ENCODE peak calls at places on chromosomes 4 and X, in five cellular contexts. C, T, X, P and O are unnamed samples.

GRCh38 chr4:119139822-119140252 is 4.2 kb downstream of the MYOZ2 start:
- DNase-seq in X (no peak), T (no peak), P (no peak), C (no peak), O (no peak)

GRCh38 chrX:17738737-17739535 is 1.6 kb downstream of the SCML1 start:
- DNase-seq in X (no peak), T (no peak), C (no peak), P (no peak), O (peak)

GRCh38 chr4:4606321-4606720 is 64.5 kb upstream of the STX18 start:
- DNase-seq in C (peak), X (peak), P (peak), T (peak), O (peak)

GRCh38 chr4:158873795-158874359 is 105.1 kb downstream of the FNIP2 start:
- DNase-seq in C (peak), P (peak), X (no peak), T (peak), O (peak)

GRCh38 chr4:47469951-47470350 is 6.4 kb upstream of the COMMD8 start:
- DNase-seq in P (peak), T (peak), C (peak), X (no peak), O (peak)

GRCh38 chr4:77022581-77023133 is 53.1 kb downstream of the CCNI start:
- DNase-seq in C (peak), P (peak), T (peak), X (no peak), O (peak)

GRCh38 chr4:20181926-20182325 is 69.8 kb upstream of the SLIT2 start:
- DNase-seq in T (no peak), C (no peak), X (no peak), P (peak), O (no peak)

GRCh38 chrX:78314561-78314960 is 12.8 kb downstream of the CYSLTR1 start:
- DNase-seq in P (no peak), X (no peak), T (no peak), C (no peak), O (no peak)

GRCh38 chr4:109998867-109999303 is 86.2 kb downstream of the EGF start:
- DNase-seq in C (peak), X (no peak), P (peak), T (peak), O (peak)

GRCh38 chrX:21412029-21412428 is 37.8 kb downstream of the CNKSR2 start:
- DNase-seq in P (no peak), C (no peak), T (no peak), X (no peak), O (no peak)

GRCh38 chr4:15910150-15910945 is 28.2 kb downstream of the FGFBP1 start:
- DNase-seq in X (no peak), T (no peak), C (no peak), P (no peak), O (no peak)

GRCh38 chrX:49844622-49845021 is 15.5 kb downstream of the PAGE4 start:
- DNase-seq in X (peak), C (no peak), P (no peak), T (no peak), O (no peak)

GRCh38 chrX:111543212-111543762 is 31.8 kb downstream of the SERTM2 start:
- DNase-seq in X (no peak), C (no peak), T (no peak), P (no peak), O (no peak)

GRCh38 chr4:37976513-37976912 is 16.3 kb downstream of the PTTG2 start:
- DNase-seq in C (no peak), T (no peak), P (no peak), X (no peak), O (peak)

GRCh38 chr4:38111717-38112116 is 151.5 kb downstream of the PTTG2 start:
- DNase-seq in C (no peak), X (no peak), T (no peak), P (no peak), O (no peak)

GRCh38 chrX:115234220-115234557 is 293 bp upstream of the LRCH2 start:
- DNase-seq in T (no peak), P (peak), X (no peak), C (no peak), O (peak)

GRCh38 chr4:72418458-72418857 is 150.6 kb downstream of the ADAMTS3 start:
- DNase-seq in C (peak), P (peak), X (peak), T (peak), O (peak)

GRCh38 chr4:144734522-144734921 is 88.6 kb downstream of the HHIP start:
- DNase-seq in P (peak), X (no peak), T (peak), C (peak), O (peak)

GRCh38 chrX:48703642-48704481 is 7.3 kb downstream of the SUV39H1 start:
- DNase-seq in C (peak), P (peak), X (no peak), T (peak), O (peak)

GRCh38 chrX:9163153-9163790 is 129.3 kb upstream of the FAM9B start:
- DNase-seq in X (no peak), C (no peak), T (peak), P (peak), O (peak)

GRCh38 chr4:3765271-3766206 is 646 bp upstream of the ADRA2C start:
- DNase-seq in T (peak), C (peak), X (no peak), P (peak), O (peak)

GRCh38 chr4:108714880-108715279 is 48.0 kb downstream of the ETNPPL start:
- DNase-seq in X (no peak), T (no peak), P (no peak), C (no peak), O (no peak)

GRCh38 chrX:120311632-120312000 is 355 bp upstream of the TMEM255A start:
- DNase-seq in P (no peak), X (no peak), C (no peak), T (no peak), O (no peak)

GRCh38 chrX:45803383-45803921 is 602.8 kb upstream of the DIPK2B start:
- DNase-seq in X (no peak), P (peak), C (peak), T (peak), O (peak)

GRCh38 chr4:148686449-148686848 is 244.2 kb upstream of the NR3C2 start:
- DNase-seq in T (no peak), C (no peak), P (no peak), X (no peak), O (no peak)

GRCh38 chr4:153001626-153002025 is 65.5 kb downstream of the FHDC1 start:
- DNase-seq in T (no peak), P (no peak), C (no peak), X (no peak), O (no peak)

GRCh38 chr4:185201983-185202962 is 1.5 kb downstream of the CFAP97 start:
- DNase-seq in T (peak), X (no peak), C (no peak), P (peak), O (peak)

GRCh38 chrX:49919617-49920016 is 2.8 kb upstream of the CLCN5 start:
- DNase-seq in X (peak), T (peak), P (peak), C (no peak), O (peak)

GRCh38 chr4:55121246-55121645 is 4.1 kb downstream of the KDR start:
- DNase-seq in C (no peak), P (peak), T (no peak), X (no peak), O (no peak)

GRCh38 chr4:183240581-183241321 is 79.3 kb downstream of the CLDN22 start:
- DNase-seq in T (no peak), P (no peak), C (no peak), X (no peak), O (no peak)

GRCh38 chr4:2462218-2462991 is 6.5 kb upstream of the RNF4 start:
- DNase-seq in P (peak), X (peak), C (peak), T (peak), O (peak)
- TF ChIP-seq CTCF in P (no peak), X (no peak), C (no peak), T (peak), O (no peak)

DNA sequence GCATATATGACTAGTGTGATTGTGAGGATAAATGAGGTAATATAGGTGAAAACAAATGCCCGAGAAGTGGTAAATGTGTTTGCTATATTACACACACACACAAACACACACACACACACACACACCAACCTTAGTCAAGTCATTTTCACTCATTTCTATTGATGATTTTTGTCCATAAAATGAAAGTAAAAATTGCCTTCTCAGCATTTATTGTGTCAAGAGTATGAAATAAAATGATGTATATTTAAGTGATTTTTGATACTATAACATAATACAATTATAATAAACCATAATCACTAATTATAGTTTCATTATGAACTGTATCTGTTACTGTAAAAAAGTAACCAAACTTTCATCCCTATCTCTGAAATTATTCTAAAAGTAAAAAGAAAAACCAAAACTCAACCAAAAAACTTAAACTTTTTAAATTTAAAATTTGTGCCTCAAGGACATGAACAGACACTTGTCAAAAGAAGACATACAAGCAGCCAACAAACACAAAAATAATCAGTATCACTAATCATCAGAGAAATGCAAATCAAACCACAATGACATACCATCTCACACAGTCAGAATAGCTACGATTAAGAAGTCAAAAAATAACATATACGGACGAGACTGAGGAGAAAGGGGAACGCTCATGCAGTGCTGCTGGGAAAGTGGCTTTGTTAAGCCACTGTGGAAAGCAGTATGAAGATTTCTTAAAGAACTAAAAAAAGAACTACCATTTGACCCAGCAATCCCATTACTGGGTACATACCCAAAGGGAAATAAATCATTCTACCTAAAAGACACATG is 601.0 kb downstream of the TMA16 start:
- DNase-seq in C (no peak), P (peak), X (no peak), T (no peak), O (no peak)
- H3K4me3 ChIP-seq in C (no peak), P (no peak), X (no peak), T (no peak), O (no peak)

DNA sequence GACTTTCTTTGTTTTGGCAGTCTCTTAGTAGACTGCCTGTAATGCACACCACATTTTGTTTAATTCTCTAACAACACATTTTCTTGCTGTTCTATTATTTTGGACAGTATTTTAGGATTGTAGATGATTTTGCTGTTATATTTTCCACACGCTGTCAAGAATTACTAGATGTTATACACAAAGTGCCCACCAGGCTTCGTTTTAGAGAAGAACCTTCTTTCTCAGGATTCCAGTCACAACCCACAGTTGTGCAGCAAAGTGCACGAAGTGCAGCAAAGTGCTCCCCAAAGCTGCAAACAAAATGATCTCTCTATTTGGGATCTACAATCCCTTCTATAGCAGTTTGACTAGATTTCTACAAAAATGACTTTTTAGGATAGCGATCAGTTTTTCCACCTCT is 2.4 kb downstream of the ZNF141 start:
- DNase-seq in T (no peak), P (no peak), C (no peak), X (no peak), O (no peak)
- TF ChIP-seq CTCF in T (no peak), P (peak), C (no peak), X (peak), O (peak)

GRCh38 chr4:151690164-151690856 is 70.5 kb downstream of the GATB start:
- DNase-seq in T (peak), C (peak), X (no peak), P (peak), O (peak)
- H3K4me3 ChIP-seq in T (no peak), C (no peak), X (no peak), P (no peak), O (peak)

GRCh38 chr4:111136438-111136837 is 513.6 kb upstream of the PITX2 start:
- DNase-seq in X (no peak), T (peak), C (peak), P (peak), O (peak)
- TF ChIP-seq CTCF in X (no peak), T (peak), C (peak), P (no peak), O (peak)

GRCh38 chr4:85658766-85659439 is 184.0 kb downstream of the ARHGAP24 start:
- DNase-seq in T (no peak), X (no peak), C (no peak), P (peak), O (no peak)
- H3K4me3 ChIP-seq in T (no peak), X (no peak), C (no peak), P (no peak), O (no peak)

DNA sequence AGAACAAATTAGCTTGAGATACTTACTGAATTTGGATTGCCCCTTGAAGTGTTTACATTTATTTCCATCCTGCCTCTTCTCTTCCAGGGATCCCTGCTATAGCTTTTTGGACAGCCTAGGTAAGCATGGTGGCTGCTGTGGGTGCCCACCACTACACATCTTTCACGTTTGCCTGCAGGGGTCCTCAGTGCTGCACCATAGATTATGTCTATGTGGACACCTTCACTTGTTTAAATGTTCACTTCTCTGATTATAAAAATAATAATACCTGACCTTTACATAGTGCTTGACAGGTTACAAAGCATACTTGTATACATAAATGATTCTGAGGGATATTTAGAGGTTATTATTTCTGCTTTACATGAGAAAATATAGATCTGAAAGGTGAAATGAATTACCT is 67.9 kb upstream of the SLC4A4 start:
- DNase-seq in T (peak), C (no peak), P (peak), X (no peak), O (no peak)
- TF ChIP-seq CTCF in T (peak), C (peak), P (peak), X (peak), O (peak)

GRCh38 chr4:98148856-98149255 is 5.6 kb upstream of the STPG2 start:
- DNase-seq in C (no peak), P (no peak), T (no peak), X (no peak), O (no peak)
- H3K4me3 ChIP-seq in C (no peak), P (no peak), T (no peak), X (no peak), O (no peak)

DNA sequence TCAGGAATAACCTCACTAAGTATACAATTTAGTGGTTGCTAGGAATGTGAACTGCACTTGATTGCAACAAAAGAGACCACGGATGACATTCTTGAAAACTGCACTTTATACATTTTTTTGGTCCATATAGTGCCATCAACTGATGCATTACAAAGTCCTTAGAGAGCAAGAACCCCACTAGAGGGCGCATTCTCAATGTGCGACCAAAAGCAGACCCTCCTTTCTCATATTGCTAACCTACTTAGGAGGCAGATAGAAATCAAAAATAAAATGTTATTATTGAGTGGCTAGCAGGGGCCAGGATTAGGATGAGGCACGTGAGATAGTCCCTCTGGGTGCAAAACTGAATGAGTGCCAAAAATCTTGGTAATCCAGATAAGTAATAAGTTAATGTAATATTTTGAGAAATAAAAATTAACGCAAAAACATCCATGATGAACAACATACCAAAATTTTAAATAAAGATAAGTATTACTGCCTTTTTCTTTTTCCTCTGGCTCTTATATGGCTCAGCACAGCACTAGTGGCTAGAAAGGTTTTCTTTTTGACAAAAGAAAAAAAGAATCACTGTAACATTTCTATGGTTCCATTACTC is 99.0 kb upstream of the IQCM start:
- DNase-seq in T (peak), P (peak), X (no peak), C (peak), O (peak)
- TF ChIP-seq CTCF in T (peak), P (peak), X (peak), C (peak), O (peak)